ENCODE peak calls at places on chromosome 14, in nine cellular contexts. One of them, this sample, is unnamed.

GRCh38 chr14:63727736-63728728 is at the start of gene SGPP1:
- DNase-seq in IMR-90: peak
- DNase-seq in transverse colon: peak
- DNase-seq in ovary: peak
- DNase-seq in A549: peak
- DNase-seq in uterus: peak
- DNase-seq in heart left ventricle: peak
- DNase-seq in endothelial cell of umbilical vein: peak
- DNase-seq in adrenal gland: peak
- DNase-seq in this sample: peak

GRCh38 chr14:101460986-101461750 is 100.1 kb upstream of the DIO3 start:
- DNase-seq in IMR-90: no peak
- DNase-seq in transverse colon: no peak
- DNase-seq in ovary: no peak
- DNase-seq in A549: no peak
- DNase-seq in uterus: no peak
- DNase-seq in heart left ventricle: no peak
- DNase-seq in endothelial cell of umbilical vein: no peak
- DNase-seq in adrenal gland: no peak
- DNase-seq in this sample: peak

GRCh38 chr14:78902010-78902623 is 731.9 kb downstream of the NRXN3 start:
- DNase-seq in IMR-90: peak
- DNase-seq in transverse colon: peak
- DNase-seq in ovary: no peak
- DNase-seq in A549: peak
- DNase-seq in uterus: no peak
- DNase-seq in heart left ventricle: no peak
- DNase-seq in endothelial cell of umbilical vein: peak
- DNase-seq in adrenal gland: peak
- DNase-seq in this sample: no peak

GRCh38 chr14:37411079-37411735 is 183.8 kb downstream of the FOXA1 start:
- DNase-seq in IMR-90: no peak
- DNase-seq in transverse colon: no peak
- DNase-seq in ovary: no peak
- DNase-seq in A549: no peak
- DNase-seq in uterus: no peak
- DNase-seq in heart left ventricle: no peak
- DNase-seq in endothelial cell of umbilical vein: no peak
- DNase-seq in adrenal gland: no peak
- DNase-seq in this sample: no peak

GRCh38 chr14:34081576-34082136 is 130.8 kb upstream of the EGLN3 start:
- DNase-seq in IMR-90: peak
- DNase-seq in transverse colon: no peak
- DNase-seq in ovary: no peak
- DNase-seq in A549: peak
- DNase-seq in uterus: no peak
- DNase-seq in heart left ventricle: no peak
- DNase-seq in endothelial cell of umbilical vein: peak
- DNase-seq in adrenal gland: no peak
- DNase-seq in this sample: no peak

GRCh38 chr14:104799657-104800599 is 973 bp upstream of the ZBTB42 start:
- DNase-seq in IMR-90: peak
- DNase-seq in transverse colon: peak
- DNase-seq in ovary: peak
- DNase-seq in A549: no peak
- DNase-seq in uterus: peak
- DNase-seq in heart left ventricle: peak
- DNase-seq in endothelial cell of umbilical vein: peak
- DNase-seq in adrenal gland: peak
- DNase-seq in this sample: peak

GRCh38 chr14:94447206-94447605 is 5.4 kb downstream of the SERPINA11 start:
- DNase-seq in IMR-90: no peak
- DNase-seq in transverse colon: no peak
- DNase-seq in ovary: no peak
- DNase-seq in A549: no peak
- DNase-seq in uterus: no peak
- DNase-seq in heart left ventricle: no peak
- DNase-seq in endothelial cell of umbilical vein: no peak
- DNase-seq in adrenal gland: no peak
- DNase-seq in this sample: no peak

GRCh38 chr14:33435911-33436310 is 497.2 kb downstream of the NPAS3 start:
- DNase-seq in IMR-90: peak
- DNase-seq in transverse colon: no peak
- DNase-seq in ovary: no peak
- DNase-seq in A549: no peak
- DNase-seq in uterus: no peak
- DNase-seq in heart left ventricle: no peak
- DNase-seq in endothelial cell of umbilical vein: no peak
- DNase-seq in adrenal gland: no peak
- DNase-seq in this sample: no peak

GRCh38 chr14:29846339-29847129 is 81.1 kb downstream of the PRKD1 start:
- DNase-seq in IMR-90: peak
- DNase-seq in transverse colon: no peak
- DNase-seq in ovary: no peak
- DNase-seq in A549: no peak
- DNase-seq in uterus: no peak
- DNase-seq in heart left ventricle: no peak
- DNase-seq in endothelial cell of umbilical vein: no peak
- DNase-seq in adrenal gland: no peak
- DNase-seq in this sample: no peak

GRCh38 chr14:100900837-100901390 is 2.6 kb downstream of the RTL1 start:
- DNase-seq in IMR-90: no peak
- DNase-seq in transverse colon: peak
- DNase-seq in ovary: peak
- DNase-seq in A549: peak
- DNase-seq in uterus: no peak
- DNase-seq in heart left ventricle: no peak
- DNase-seq in endothelial cell of umbilical vein: peak
- DNase-seq in adrenal gland: peak
- DNase-seq in this sample: no peak

GRCh38 chr14:71658261-71658860 is 273.9 kb upstream of the RGS6 start:
- DNase-seq in IMR-90: no peak
- DNase-seq in transverse colon: no peak
- DNase-seq in ovary: no peak
- DNase-seq in A549: no peak
- DNase-seq in uterus: no peak
- DNase-seq in heart left ventricle: no peak
- DNase-seq in endothelial cell of umbilical vein: peak
- DNase-seq in adrenal gland: no peak
- DNase-seq in this sample: no peak

GRCh38 chr14:47438650-47439140 is 236.7 kb downstream of the MDGA2 start:
- DNase-seq in IMR-90: no peak
- DNase-seq in transverse colon: no peak
- DNase-seq in ovary: no peak
- DNase-seq in A549: no peak
- DNase-seq in uterus: no peak
- DNase-seq in heart left ventricle: no peak
- DNase-seq in endothelial cell of umbilical vein: no peak
- DNase-seq in adrenal gland: no peak
- DNase-seq in this sample: no peak

DNA sequence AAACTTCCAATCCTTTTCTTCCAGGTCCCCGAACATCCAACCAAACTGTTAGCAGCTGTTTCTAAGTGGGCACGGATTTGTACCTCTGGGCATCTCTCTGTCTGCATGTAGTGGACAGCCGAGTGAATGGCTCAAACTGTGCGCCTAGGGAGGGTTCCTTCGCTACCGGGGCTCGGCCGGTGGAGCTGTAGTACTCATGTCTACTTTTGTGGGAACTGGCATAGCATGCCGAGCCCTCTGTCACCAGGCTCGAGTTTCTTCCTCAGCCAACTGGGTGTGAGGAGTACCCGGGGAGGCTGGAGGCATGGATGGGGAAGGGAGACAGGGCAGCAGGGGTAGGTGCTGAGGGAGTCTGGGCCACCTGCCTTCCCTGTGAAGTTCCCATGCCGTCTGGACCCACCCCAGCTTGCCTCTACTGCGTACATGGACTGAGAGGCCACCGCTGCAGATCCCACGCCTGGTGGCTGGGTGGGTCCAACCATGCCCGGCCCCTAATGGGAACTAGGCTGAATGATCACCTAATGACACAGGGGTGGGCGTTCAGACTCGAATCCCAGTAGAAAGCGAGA is 23.0 kb downstream of the TNFAIP2 start:
- DNase-seq in IMR-90: no peak
- DNase-seq in transverse colon: no peak
- DNase-seq in ovary: no peak
- DNase-seq in A549: no peak
- DNase-seq in uterus: no peak
- DNase-seq in heart left ventricle: no peak
- DNase-seq in endothelial cell of umbilical vein: no peak
- DNase-seq in adrenal gland: no peak
- DNase-seq in this sample: no peak
- TF ChIP-seq POLR2A in IMR-90: no peak
- TF ChIP-seq POLR2A in transverse colon: no peak
- TF ChIP-seq POLR2A in ovary: no peak
- TF ChIP-seq POLR2A in A549: no peak
- TF ChIP-seq POLR2A in uterus: no peak
- TF ChIP-seq POLR2A in heart left ventricle: no peak
- TF ChIP-seq POLR2A in endothelial cell of umbilical vein: no peak
- TF ChIP-seq POLR2A in adrenal gland: no peak
- TF ChIP-seq POLR2A in this sample: no peak

GRCh38 chr14:58535084-58535483 is 102.7 kb upstream of the DACT1 start:
- DNase-seq in IMR-90: peak
- DNase-seq in transverse colon: no peak
- DNase-seq in ovary: no peak
- DNase-seq in A549: no peak
- DNase-seq in uterus: no peak
- DNase-seq in heart left ventricle: no peak
- DNase-seq in endothelial cell of umbilical vein: peak
- DNase-seq in adrenal gland: no peak
- DNase-seq in this sample: no peak
- H3K4me3 ChIP-seq in IMR-90: no peak
- H3K4me3 ChIP-seq in transverse colon: no peak
- H3K4me3 ChIP-seq in ovary: no peak
- H3K4me3 ChIP-seq in A549: no peak
- H3K4me3 ChIP-seq in uterus: no peak
- H3K4me3 ChIP-seq in heart left ventricle: no peak
- H3K4me3 ChIP-seq in endothelial cell of umbilical vein: no peak
- H3K4me3 ChIP-seq in adrenal gland: no peak
- H3K4me3 ChIP-seq in this sample: no peak

DNA sequence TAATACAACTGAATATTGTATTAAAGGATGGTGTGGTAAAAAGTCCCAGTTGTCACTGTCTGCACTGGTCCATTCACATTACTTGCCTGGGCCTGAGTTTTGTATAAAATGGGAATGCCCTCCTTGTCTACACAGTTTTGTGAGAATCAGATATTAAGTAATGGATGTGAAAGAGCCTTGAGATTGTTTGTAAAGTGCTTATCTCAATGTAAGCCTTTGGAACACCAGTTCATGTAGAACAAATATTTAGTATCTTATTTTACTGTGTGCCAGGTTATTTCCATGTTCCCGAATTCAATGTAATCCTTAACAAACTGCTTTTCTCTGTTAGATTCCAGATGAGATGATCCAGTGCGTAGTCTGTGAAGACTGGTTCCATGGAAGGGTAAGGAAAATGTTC is 7.5 kb downstream of the UBR7 start:
- DNase-seq in IMR-90: no peak
- DNase-seq in transverse colon: no peak
- DNase-seq in ovary: no peak
- DNase-seq in A549: no peak
- DNase-seq in uterus: no peak
- DNase-seq in heart left ventricle: no peak
- DNase-seq in endothelial cell of umbilical vein: no peak
- DNase-seq in adrenal gland: no peak
- DNase-seq in this sample: no peak
- TF ChIP-seq CTCF in IMR-90: no peak
- TF ChIP-seq CTCF in transverse colon: no peak
- TF ChIP-seq CTCF in ovary: no peak
- TF ChIP-seq CTCF in A549: no peak
- TF ChIP-seq CTCF in uterus: no peak
- TF ChIP-seq CTCF in heart left ventricle: no peak
- TF ChIP-seq CTCF in endothelial cell of umbilical vein: no peak
- TF ChIP-seq CTCF in adrenal gland: no peak
- TF ChIP-seq CTCF in this sample: no peak

GRCh38 chr14:24296341-24297157 is 3.0 kb downstream of the DHRS1 start:
- DNase-seq in IMR-90: peak
- DNase-seq in transverse colon: peak
- DNase-seq in ovary: peak
- DNase-seq in A549: peak
- DNase-seq in uterus: peak
- DNase-seq in heart left ventricle: peak
- DNase-seq in endothelial cell of umbilical vein: peak
- DNase-seq in adrenal gland: peak
- DNase-seq in this sample: no peak

GRCh38 chr14:24300326-24300980 is 803 bp downstream of the NOP9 start:
- DNase-seq in IMR-90: no peak
- DNase-seq in transverse colon: no peak
- DNase-seq in ovary: no peak
- DNase-seq in A549: no peak
- DNase-seq in uterus: no peak
- DNase-seq in heart left ventricle: no peak
- DNase-seq in endothelial cell of umbilical vein: no peak
- DNase-seq in adrenal gland: no peak
- DNase-seq in this sample: peak

GRCh38 chr14:24297190-24297964 is 2.2 kb downstream of the DHRS1 start:
- DNase-seq in IMR-90: peak
- DNase-seq in transverse colon: no peak
- DNase-seq in ovary: no peak
- DNase-seq in A549: peak
- DNase-seq in uterus: no peak
- DNase-seq in heart left ventricle: no peak
- DNase-seq in endothelial cell of umbilical vein: peak
- DNase-seq in adrenal gland: no peak
- DNase-seq in this sample: no peak

GRCh38 chr14:24298892-24299254 is 707 bp downstream of the DHRS1 start:
- DNase-seq in IMR-90: peak
- DNase-seq in transverse colon: no peak
- DNase-seq in ovary: no peak
- DNase-seq in A549: peak
- DNase-seq in uterus: no peak
- DNase-seq in heart left ventricle: no peak
- DNase-seq in endothelial cell of umbilical vein: peak
- DNase-seq in adrenal gland: no peak
- DNase-seq in this sample: no peak

DNA sequence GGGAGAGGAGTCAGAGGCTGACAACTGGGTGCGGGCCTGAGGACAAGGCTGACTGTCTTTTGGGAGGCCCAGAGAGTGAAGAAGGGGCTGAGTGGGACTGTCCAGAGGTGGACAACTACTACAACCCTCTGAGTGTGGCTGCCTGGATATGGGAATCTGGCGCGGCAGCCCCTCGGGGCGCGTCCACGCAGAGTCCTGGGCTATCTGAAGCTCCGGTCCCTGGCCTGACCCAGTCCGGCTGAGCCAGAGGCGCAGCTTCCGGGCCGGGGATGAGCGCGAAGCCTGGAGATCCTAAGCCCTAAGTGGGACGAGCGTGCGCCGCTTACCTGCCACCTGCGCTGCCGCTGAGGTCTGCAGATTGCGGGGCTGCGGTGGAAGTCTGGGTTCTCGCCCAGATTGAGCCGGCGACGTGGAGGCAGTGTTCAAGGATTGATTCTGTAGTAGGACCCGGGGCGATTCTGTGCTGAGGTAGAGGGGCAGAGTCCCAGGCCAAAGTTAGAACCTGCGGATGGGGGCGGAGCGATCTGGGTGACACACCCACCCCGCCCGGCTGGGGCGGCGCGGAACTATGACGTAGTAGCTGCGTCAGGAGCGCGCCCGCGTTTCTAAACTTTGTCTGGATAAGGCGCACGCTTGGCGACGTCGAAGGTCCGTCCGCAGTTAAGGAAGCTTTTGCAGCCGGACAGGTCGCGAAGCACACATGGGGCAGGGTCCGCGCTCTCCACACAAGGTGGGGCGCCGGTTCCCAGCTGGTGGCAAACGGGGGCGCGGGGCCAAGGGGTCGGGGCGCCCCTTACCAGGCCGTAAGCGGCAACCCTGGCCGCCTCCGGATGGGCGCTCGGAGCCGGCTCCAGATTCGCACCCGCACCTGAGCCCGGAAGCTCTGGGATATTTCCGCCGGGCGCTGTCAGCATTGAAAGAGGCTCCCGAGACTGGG is at the start of the genes DHRS1 and NOP9:
- DNase-seq in IMR-90: peak
- DNase-seq in transverse colon: peak
- DNase-seq in ovary: peak
- DNase-seq in A549: peak
- DNase-seq in uterus: peak
- DNase-seq in heart left ventricle: peak
- DNase-seq in endothelial cell of umbilical vein: peak
- DNase-seq in adrenal gland: peak
- DNase-seq in this sample: peak
- TF ChIP-seq POLR2A in IMR-90: peak
- TF ChIP-seq POLR2A in transverse colon: peak
- TF ChIP-seq POLR2A in ovary: peak
- TF ChIP-seq POLR2A in A549: peak
- TF ChIP-seq POLR2A in uterus: peak
- TF ChIP-seq POLR2A in heart left ventricle: peak
- TF ChIP-seq POLR2A in endothelial cell of umbilical vein: peak
- TF ChIP-seq POLR2A in adrenal gland: peak
- TF ChIP-seq POLR2A in this sample: peak